ENCODE peak calls at places on chromosomes 11 and 22, in nine cellular contexts. F is GDM1, M is left colon, S is GM23338, G is dorsolateral prefrontal cortex, N is prostate gland, X is caudate nucleus, T is left lung, C is GM03348. W is an unnamed sample.

GRCh38 chr11:76141901-76142300 is 64.4 kb downstream of the WNT11 start:
- DNase-seq in S (no peak), N (no peak), M (no peak), X (no peak), C (no peak), T (no peak), F (no peak), G (no peak), W (no peak)

GRCh38 chr22:41512421-41513194 is 31.7 kb downstream of the POLR3H start:
- DNase-seq in X (no peak), C (peak; percentile 84), M (no peak), G (no peak), F (no peak), T (no peak), N (peak; percentile 52), S (peak; percentile 96), W (peak; percentile 86)

GRCh38 chr11:124276081-124276480 is 19.9 kb downstream of the OR8G5 start:
- DNase-seq in G (no peak), M (no peak), T (no peak), S (no peak), X (no peak), C (no peak), N (no peak), F (peak; percentile 43), W (no peak)

GRCh38 chr11:44618561-44619425 is 53.3 kb downstream of the CD82 start:
- DNase-seq in G (peak; percentile 16), T (peak; percentile 30), M (peak; percentile 19), N (no peak), F (no peak), S (no peak), C (no peak), X (no peak), W (no peak)

GRCh38 chr11:1632053-1632714 is 2.6 kb downstream of the KRTAP5-5 start:
- DNase-seq in X (no peak), N (no peak), S (no peak), G (no peak), C (no peak), T (no peak), M (no peak), F (no peak), W (no peak)

GRCh38 chr11:132312616-132313210 is 942.3 kb downstream of the NTM start:
- DNase-seq in S (peak; percentile 83), F (no peak), C (peak; percentile 63), X (no peak), T (no peak), N (no peak), G (no peak), M (no peak), W (peak; percentile 73)

GRCh38 chr22:37647928-37648327 is 8.5 kb downstream of the SH3BP1 start:
- DNase-seq in G (no peak), M (no peak), S (no peak), N (no peak), C (no peak), T (no peak), F (no peak), X (no peak), W (no peak)

GRCh38 chr11:67275606-67276409 is 9.5 kb downstream of the GRK2 start:
- DNase-seq in T (peak; percentile 30), C (no peak), N (no peak), F (no peak), X (no peak), G (no peak), S (no peak), M (peak; percentile 28), W (no peak)

GRCh38 chr11:128085276-128085675 is 502.1 kb downstream of the ETS1 start:
- DNase-seq in X (no peak), M (no peak), C (no peak), S (no peak), G (no peak), F (no peak), N (no peak), T (no peak), W (no peak)

GRCh38 chr11:34345991-34346480 is 11.8 kb downstream of the ABTB2 start:
- DNase-seq in T (no peak), N (no peak), C (peak; percentile 52), X (peak; percentile 9), G (no peak), F (no peak), M (no peak), S (no peak), W (no peak)

GRCh38 chr11:64226507-64227051 is 505 bp downstream of the NUDT22 start:
- DNase-seq in N (no peak), G (no peak), F (no peak), M (peak; percentile 86), X (no peak), C (peak; percentile 54), S (peak; percentile 64), T (peak; percentile 76), W (peak; percentile 32)

GRCh38 chr11:116035972-116036371 is 531.8 kb upstream of the CADM1 start:
- DNase-seq in S (peak; percentile 22), C (no peak), N (no peak), G (no peak), T (no peak), M (no peak), F (no peak), X (no peak), W (no peak)

GRCh38 chr11:30852091-30852490 is 265.9 kb upstream of the MPPED2 start:
- DNase-seq in G (no peak), T (no peak), F (no peak), N (no peak), C (no peak), M (no peak), X (no peak), S (no peak), W (no peak)

GRCh38 chr11:11989774-11990744 is 18.4 kb downstream of the DKK3 start:
- DNase-seq in S (no peak), C (no peak), M (no peak), X (no peak), T (no peak), N (no peak), G (no peak), F (no peak), W (peak; percentile 22)

GRCh38 chr11:34149786-34150185 is 44.4 kb downstream of the NAT10 start:
- DNase-seq in X (no peak), G (no peak), M (no peak), S (peak; percentile 61), F (no peak), T (no peak), C (peak; percentile 60), N (no peak), W (peak; percentile 63)

GRCh38 chr11:2777396-2777795 is 77.6 kb upstream of the KCNQ1OT1 start:
- DNase-seq in F (no peak), S (no peak), X (no peak), T (peak; percentile 36), G (peak; percentile 5), M (no peak), C (peak; percentile 41), N (peak; percentile 3), W (peak; percentile 57)

GRCh38 chr11:798093-798713 is at the start of gene SLC25A22:
- DNase-seq in F (peak; percentile 77), X (peak; percentile 70), S (peak; percentile 90), C (peak; percentile 95), G (peak; percentile 57), M (no peak), T (peak; percentile 78), N (peak; percentile 64), W (peak; percentile 94)

GRCh38 chr11:100687032-100687629 is at the start of gene ARHGAP42:
- DNase-seq in G (no peak), T (peak; percentile 69), X (no peak), S (peak; percentile 92), M (peak; percentile 69), F (no peak), C (peak; percentile 67), N (peak; percentile 49), W (peak; percentile 74)

GRCh38 chr22:30265851-30266444 is 703 bp downstream of the OSM start:
- DNase-seq in X (no peak), F (peak; percentile 84), S (no peak), T (peak; percentile 85), M (peak; percentile 61), N (no peak), C (no peak), G (no peak), W (no peak)

GRCh38 chr11:43983221-43983795 is 40.9 kb downstream of the C11orf96 start:
- DNase-seq in C (no peak), N (no peak), M (no peak), F (no peak), G (no peak), T (no peak), X (no peak), S (no peak), W (no peak)

GRCh38 chr11:126265801-126266200 is 2.9 kb downstream of the SRPRA start:
- DNase-seq in C (no peak), T (no peak), G (no peak), X (no peak), M (no peak), F (no peak), N (no peak), S (no peak), W (peak; percentile 16)

GRCh38 chr11:119446434-119446833 is 23.5 kb upstream of the THY1 start:
- DNase-seq in S (no peak), G (no peak), T (no peak), C (no peak), X (no peak), N (no peak), M (no peak), F (no peak), W (no peak)

GRCh38 chr11:64900263-64900678 is 16.7 kb downstream of the ATG2A start:
- DNase-seq in N (no peak), M (no peak), X (no peak), S (no peak), G (no peak), T (no peak), C (no peak), F (no peak), W (no peak)

GRCh38 chr11:68411501-68411991 is 49.0 kb upstream of the PPP6R3 start:
- DNase-seq in C (no peak), T (no peak), M (peak; percentile 92), N (no peak), S (no peak), G (no peak), X (no peak), F (no peak), W (no peak)

GRCh38 chr11:131928992-131929391 is 558.6 kb downstream of the NTM start:
- DNase-seq in N (no peak), T (no peak), G (no peak), M (no peak), X (no peak), F (peak; percentile 50), S (peak; percentile 46), C (no peak), W (no peak)

GRCh38 chr22:23495614-23496444 is 84.3 kb downstream of the IGLL1 start:
- DNase-seq in T (no peak), G (no peak), M (no peak), C (peak; percentile 1), X (no peak), N (no peak), F (peak; percentile 96), S (no peak), W (no peak)

GRCh38 chr11:133679896-133680295 is 147.6 kb upstream of the OPCML start:
- DNase-seq in T (no peak), F (no peak), C (no peak), G (no peak), S (no peak), M (no peak), X (no peak), N (no peak), W (no peak)

GRCh38 chr11:78733031-78733430 is 158.4 kb upstream of the NARS2 start:
- DNase-seq in N (no peak), F (no peak), G (no peak), X (no peak), C (no peak), S (no peak), M (no peak), T (no peak), W (no peak)

GRCh38 chr11:120682866-120683265 is 171.3 kb downstream of the GRIK4 start:
- DNase-seq in F (no peak), N (no peak), C (peak; percentile 45), S (no peak), M (no peak), X (no peak), T (no peak), G (no peak), W (peak; percentile 51)

GRCh38 chr22:48957311-48957986 is 870.2 kb downstream of the BRD1 start:
- DNase-seq in N (peak; percentile 2), S (no peak), X (no peak), M (no peak), C (no peak), F (no peak), T (no peak), G (no peak), W (no peak)